ENCODE peak calls at places on chromosomes 16 and 17, in six cellular contexts. O is SK-N-SH, C is GM23338, Y is stomach, H is breast epithelium, R is sigmoid colon. L is an unnamed sample. For H3K4me1, the result is how much of the 10 kb centered on the place peaks cover.

GRCh38 chr17:78258323-78259229 is 27.1 kb downstream of the TMEM235 start:
- DNase-seq in O (peak), C (peak), Y (peak), H (no peak), R (no peak), L (no peak)

GRCh38 chr16:15427648-15428239 is 6.6 kb upstream of the BMERB1 start:
- DNase-seq in O (peak), C (peak), Y (peak), H (peak), R (peak), L (no peak)

GRCh38 chr16:15906439-15906838 is 18.0 kb upstream of the CEP20 start:
- DNase-seq in O (no peak), C (no peak), Y (no peak), H (no peak), R (peak), L (no peak)

GRCh38 chr17:273994-274832 is 78.4 kb downstream of the RPH3AL start:
- DNase-seq in O (no peak), C (no peak), Y (peak), H (no peak), R (peak), L (no peak)

GRCh38 chr16:19294156-19294649 is 8.7 kb downstream of the CLEC19A start:
- DNase-seq in O (no peak), C (no peak), Y (no peak), H (peak), R (peak), L (no peak)

GRCh38 chr17:48283390-48283789 is 146.6 kb downstream of the SKAP1 start:
- DNase-seq in O (no peak), C (no peak), Y (no peak), H (no peak), R (no peak), L (no peak)

GRCh38 chr16:24203675-24204074 is 52.5 kb upstream of the CACNG3 start:
- DNase-seq in O (no peak), C (no peak), Y (no peak), H (no peak), R (no peak), L (no peak)

GRCh38 chr16:49473773-49474172 is 100.2 kb downstream of the C16orf78 start:
- DNase-seq in O (no peak), C (no peak), Y (peak), H (no peak), R (peak), L (no peak)

GRCh38 chr17:15446036-15446435 is 21.4 kb downstream of the CDRT4 start:
- DNase-seq in O (no peak), C (peak), Y (no peak), H (no peak), R (peak), L (no peak)

GRCh38 chr16:89341697-89342694 is 124.5 kb downstream of the ZNF778 start:
- DNase-seq in O (no peak), C (peak), Y (no peak), H (no peak), R (no peak), L (no peak)

GRCh38 chr17:32596666-32597065 is 109.9 kb downstream of the CDK5R1 start:
- DNase-seq in O (no peak), C (no peak), Y (no peak), H (no peak), R (no peak), L (no peak)

GRCh38 chr16:5228369-5228768 is 130.8 kb upstream of the EEF2KMT start:
- DNase-seq in O (no peak), C (peak), Y (no peak), H (no peak), R (peak), L (no peak)

GRCh38 chr17:75827291-75828050 is 16.7 kb downstream of the UNC13D start:
- DNase-seq in O (peak), C (peak), Y (peak), H (peak), R (peak), L (no peak)

GRCh38 chr16:47143677-47144558 is at the start of gene NETO2:
- DNase-seq in O (peak), C (peak), Y (peak), H (peak), R (no peak), L (no peak)

GRCh38 chr16:11079657-11080187 is 135.4 kb downstream of the CLEC16A start:
- DNase-seq in O (peak), C (no peak), Y (no peak), H (no peak), R (peak), L (no peak)

GRCh38 chr17:79798296-79799173 is 1.7 kb upstream of the CBX8 start:
- DNase-seq in O (peak), C (peak), Y (no peak), H (no peak), R (no peak), L (no peak)
- H3K4me1 ChIP-seq in O (under half), C (under half), Y (half or more), H (under half), R (under half), L (half or more)

GRCh38 chr16:35102780-35103403 is 1643.5 kb downstream of the TP53TG3F start:
- DNase-seq in O (peak), C (peak), Y (no peak), H (no peak), R (no peak), L (no peak)
- TF ChIP-seq POLR2AphosphoS5 in O (no peak), C (no peak), Y (no peak), H (no peak), R (no peak), L (no peak)

DNA sequence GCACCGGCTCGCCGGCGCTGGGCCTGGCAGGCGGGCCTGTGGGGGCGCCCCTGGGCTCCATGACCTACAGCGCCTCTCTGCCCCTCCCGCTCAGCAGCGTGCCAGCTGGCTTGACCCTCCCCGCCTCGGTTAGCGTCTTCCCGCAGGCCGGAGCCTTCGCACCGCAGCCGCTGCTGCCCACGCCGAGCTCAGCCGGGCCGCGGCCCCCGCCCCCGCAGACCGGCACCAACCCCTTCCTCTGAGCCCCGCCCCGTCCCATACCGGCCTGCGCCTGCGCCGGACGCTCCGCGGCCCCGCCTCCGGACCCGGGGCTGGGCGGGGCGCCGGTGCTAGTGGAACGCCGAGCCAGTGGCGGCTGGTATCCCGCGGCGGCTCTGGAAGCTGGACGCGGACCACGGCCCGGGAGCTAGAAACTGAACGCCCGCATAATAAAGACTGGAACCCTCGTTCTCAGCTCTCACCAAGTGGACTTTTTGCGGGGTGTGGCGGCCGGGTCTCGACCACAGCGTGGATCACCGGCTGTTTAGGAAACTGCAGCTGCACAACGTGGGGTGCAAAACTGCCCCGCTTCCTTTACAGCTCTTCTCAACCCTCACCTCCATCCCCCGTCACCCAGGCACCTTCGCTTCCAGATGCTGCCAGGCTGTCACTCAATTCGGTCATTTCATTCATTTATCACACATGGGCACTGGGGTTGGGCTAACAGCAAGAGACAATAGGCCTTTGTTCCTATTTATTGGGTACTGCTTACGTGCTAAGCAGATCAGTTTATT is 4.9 kb upstream of the SPATA20 start:
- DNase-seq in O (peak), C (peak), Y (peak), H (peak), R (peak), L (no peak)
- TF ChIP-seq CTCF in O (peak), C (no peak), Y (no peak), H (no peak), R (no peak), L (peak)

DNA sequence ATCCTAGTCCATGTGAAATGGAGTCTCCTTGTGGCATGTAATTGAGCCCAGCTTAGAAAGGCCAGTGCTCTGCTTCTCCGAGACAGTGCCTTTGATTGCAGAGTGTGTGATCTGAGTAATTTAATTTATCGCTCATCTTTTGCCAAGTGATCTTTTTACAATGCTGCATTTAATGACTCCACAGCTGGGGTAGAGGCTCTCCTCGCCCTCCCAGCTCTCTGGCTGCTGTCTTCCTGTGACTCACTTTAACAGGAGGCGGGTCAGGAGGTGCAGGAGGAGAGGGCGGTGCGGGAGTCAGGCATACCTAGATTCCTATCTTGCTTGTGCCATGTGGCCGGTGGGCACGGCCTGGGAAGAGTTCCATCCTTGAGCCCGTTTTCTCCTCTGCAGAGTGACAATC is 113.4 kb upstream of the FOXF1 start:
- DNase-seq in O (no peak), C (no peak), Y (no peak), H (no peak), R (peak), L (no peak)
- H3K4me1 ChIP-seq in O (under half), C (under half), Y (under half), H (under half), R (under half), L (under half)

GRCh38 chr17:81934850-81935708 is 2.0 kb downstream of the PYCR1 start:
- DNase-seq in O (no peak), C (no peak), Y (no peak), H (no peak), R (no peak), L (no peak)
- TF ChIP-seq POLR2AphosphoS5 in O (no peak), C (no peak), Y (no peak), H (no peak), R (no peak), L (no peak)

GRCh38 chr17:22517716-22518115 is 825.4 kb downstream of the KCNJ18 start:
- DNase-seq in O (no peak), C (no peak), Y (no peak), H (no peak), R (no peak), L (no peak)
- TF ChIP-seq CTCF in O (peak), C (no peak), Y (no peak), H (no peak), R (no peak), L (no peak)

GRCh38 chr16:3824121-3824795 is 56.3 kb downstream of the CREBBP start:
- DNase-seq in O (no peak), C (no peak), Y (no peak), H (no peak), R (no peak), L (no peak)

GRCh38 chr16:3823427-3823826 is 57.1 kb downstream of the CREBBP start:
- DNase-seq in O (no peak), C (no peak), Y (no peak), H (no peak), R (no peak), L (no peak)

GRCh38 chr16:3825103-3825502 is 55.4 kb downstream of the CREBBP start:
- DNase-seq in O (no peak), C (no peak), Y (no peak), H (no peak), R (no peak), L (no peak)

GRCh38 chr16:3819741-3820724 is 60.5 kb downstream of the CREBBP start:
- DNase-seq in O (peak), C (no peak), Y (peak), H (no peak), R (no peak), L (no peak)

GRCh38 chr16:3822366-3823045 is 58.0 kb downstream of the CREBBP start:
- DNase-seq in O (no peak), C (no peak), Y (no peak), H (no peak), R (no peak), L (no peak)
- H3K4me1 ChIP-seq in O (half or more), C (under half), Y (half or more), H (under half), R (half or more), L (half or more)

L was measured in vagina.